ENCODE peak calls at places on chromosomes 2 and 18, in five cellular contexts. P, Z, V, R and T are unnamed samples.

GRCh38 chr2:16168506-16169264 is 228.3 kb downstream of the MYCN start:
- DNase-seq in V (no peak), R (no peak), Z (no peak), P (no peak), T (no peak)

GRCh38 chr2:78237704-78238103 is 715.5 kb upstream of the LRRTM4 start:
- DNase-seq in V (no peak), P (no peak), R (no peak), Z (no peak), T (no peak)

GRCh38 chr2:201235865-201236811 is 24.2 kb upstream of the CASP8 start:
- DNase-seq in V (no peak), P (peak; percentile 73), R (peak; percentile 84), Z (peak; percentile 74), T (peak; percentile 76)

GRCh38 chr2:136212426-136213378 is 94.8 kb upstream of the CXCR4 start:
- DNase-seq in R (no peak), V (no peak), Z (no peak), P (no peak), T (no peak)

GRCh38 chr2:205914736-205915510 is 171.1 kb downstream of the INO80D start:
- DNase-seq in R (no peak), Z (no peak), P (no peak), V (no peak), T (no peak)

GRCh38 chr2:189265696-189266320 is 86.2 kb upstream of the COL5A2 start:
- DNase-seq in Z (no peak), R (no peak), P (peak; percentile 4), V (no peak), T (no peak)

GRCh38 chr2:181203412-181203811 is 223.0 kb downstream of the UBE2E3 start:
- DNase-seq in Z (no peak), V (no peak), P (peak; percentile 54), R (no peak), T (peak; percentile 19)

GRCh38 chr2:65122313-65122712 is 7.6 kb downstream of the RAB1A start:
- DNase-seq in P (no peak), R (no peak), Z (no peak), V (no peak), T (no peak)

GRCh38 chr18:59691046-59691395 is 6.2 kb downstream of the CCBE1 start:
- DNase-seq in R (no peak), Z (no peak), V (no peak), P (no peak), T (no peak)

GRCh38 chr2:169716229-169716886 is 17.3 kb upstream of the KLHL23 start:
- DNase-seq in R (no peak), Z (no peak), V (no peak), P (peak; percentile 26), T (peak; percentile 84)

GRCh38 chr2:9473985-9474360 is 378 bp upstream of the IAH1 start:
- DNase-seq in P (peak; percentile 24), V (peak; percentile 58), Z (peak; percentile 79), R (no peak), T (peak; percentile 49)

GRCh38 chr2:239112127-239112774 is 264.4 kb downstream of the TWIST2 start:
- DNase-seq in Z (no peak), P (no peak), R (no peak), V (no peak), T (no peak)

GRCh38 chr2:142954488-142954887 is 77.0 kb downstream of the KYNU start:
- DNase-seq in Z (no peak), R (no peak), V (no peak), P (peak; percentile 61), T (no peak)

DNA sequence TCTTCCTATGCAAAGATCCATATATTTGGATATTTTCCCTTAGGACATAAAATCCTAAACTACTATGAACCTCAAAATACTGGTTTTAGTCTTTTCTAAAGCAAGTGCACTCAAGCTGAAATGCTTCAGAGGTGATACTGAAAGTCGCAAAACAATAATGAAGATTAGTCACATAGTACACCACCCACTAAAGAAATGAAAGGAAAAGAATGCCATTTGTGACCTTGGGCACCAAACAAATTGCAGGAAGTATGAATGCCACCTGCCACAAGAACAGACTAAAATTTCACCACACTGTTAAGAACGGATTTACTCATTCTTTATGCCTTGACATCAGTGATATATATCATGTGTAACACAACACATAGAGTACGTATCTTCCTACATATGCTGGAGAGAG is 161.5 kb downstream of the ZNF521 start:
- DNase-seq in V (no peak), P (peak; percentile 56), Z (no peak), R (no peak), T (no peak)
- TF ChIP-seq POLR2A in V (no peak), P (no peak), Z (no peak), R (no peak), T (no peak)

GRCh38 chr2:61470122-61470951 is 550 bp downstream of the USP34 start:
- DNase-seq in R (peak; percentile 86), V (peak; percentile 90), Z (peak; percentile 91), P (peak; percentile 60), T (peak; percentile 93)
- TF ChIP-seq POLR2A in R (no peak), V (no peak), Z (no peak), P (no peak), T (no peak)

GRCh38 chr2:195859513-195859912 is 202.5 kb downstream of the SLC39A10 start:
- DNase-seq in V (no peak), Z (no peak), R (no peak), P (no peak), T (no peak)
- TF ChIP-seq POLR2A in V (no peak), Z (no peak), R (no peak), P (no peak), T (no peak)

GRCh38 chr2:71072492-71072891 is 4.0 kb downstream of the NAGK start:
- DNase-seq in R (no peak), V (no peak), P (no peak), Z (no peak), T (no peak)

GRCh38 chr2:71068218-71069035 is at the start of gene NAGK:
- DNase-seq in P (peak; percentile 97), Z (peak; percentile 98), V (peak; percentile 97), R (peak; percentile 92), T (peak; percentile 99)

GRCh38 chr2:71071681-71072398 is 3.4 kb downstream of the NAGK start:
- DNase-seq in P (peak; percentile 52), V (no peak), Z (no peak), R (peak; percentile 43), T (peak; percentile 12)

GRCh38 chr2:71069376-71069775 is 928 bp downstream of the NAGK start:
- DNase-seq in V (no peak), R (no peak), Z (no peak), P (peak; percentile 38), T (peak; percentile 34)

GRCh38 chr2:71070294-71071025 is 2.0 kb downstream of the NAGK start:
- DNase-seq in P (no peak), V (no peak), Z (no peak), R (no peak), T (peak; percentile 33)
- TF ChIP-seq POLR2A in P (no peak), V (no peak), Z (no peak), R (no peak), T (no peak)